ENCODE peak calls at places on chromosomes 4 and X, in six cellular contexts. B is neuronal stem cell, P is IMR-90, V is mesendoderm, Y is mesenchymal stem cell, J is H1. N is an unnamed sample.

GRCh38 chrX:101257448-101258259 is 33.5 kb downstream of the TAF7L start:
- DNase-seq in B (no peak), P (peak), V (peak), Y (peak), J (no peak), N (no peak)

GRCh38 chr4:8182858-8183725 is 16.0 kb upstream of the SH3TC1 start:
- DNase-seq in B (no peak), P (peak), V (no peak), Y (peak), J (no peak), N (no peak)

GRCh38 chr4:186586190-186586589 is 30.8 kb upstream of the MTNR1A start:
- DNase-seq in B (no peak), P (no peak), V (no peak), Y (no peak), J (peak), N (no peak)

GRCh38 chrX:49177873-49178480 is 6.3 kb downstream of the PLP2 start:
- DNase-seq in B (no peak), P (no peak), V (no peak), Y (no peak), J (no peak), N (no peak)

GRCh38 chr4:21949073-21949457 is 493 bp upstream of the KCNIP4 start:
- DNase-seq in B (peak), P (no peak), V (peak), Y (no peak), J (peak), N (peak)

GRCh38 chrX:130793966-130794365 is 109.0 kb downstream of the ENOX2 start:
- DNase-seq in B (no peak), P (no peak), V (no peak), Y (no peak), J (no peak), N (no peak)

GRCh38 chr4:108099838-108100237 is 68.9 kb downstream of the LEF1 start:
- DNase-seq in B (no peak), P (no peak), V (no peak), Y (no peak), J (no peak), N (no peak)

GRCh38 chr4:15899511-15899910 is 39.0 kb downstream of the FGFBP1 start:
- DNase-seq in B (no peak), P (no peak), V (no peak), Y (no peak), J (no peak), N (no peak)

GRCh38 chrX:41655631-41656030 is 33.1 kb upstream of the GPR34 start:
- DNase-seq in B (no peak), P (peak), V (no peak), Y (peak), J (no peak), N (no peak)

GRCh38 chr4:41177016-41177415 is 37.3 kb downstream of the APBB2 start:
- DNase-seq in B (no peak), P (peak), V (no peak), Y (peak), J (no peak), N (no peak)

GRCh38 chr4:41176357-41176756 is 38.0 kb downstream of the APBB2 start:
- DNase-seq in B (no peak), P (peak), V (no peak), Y (peak), J (no peak), N (no peak)

GRCh38 chr4:41172772-41173171 is 41.6 kb downstream of the APBB2 start:
- DNase-seq in B (no peak), P (no peak), V (no peak), Y (no peak), J (no peak), N (no peak)

GRCh38 chr4:41178372-41179085 is 35.8 kb downstream of the APBB2 start:
- DNase-seq in B (no peak), P (peak), V (no peak), Y (peak), J (no peak), N (no peak)

DNA sequence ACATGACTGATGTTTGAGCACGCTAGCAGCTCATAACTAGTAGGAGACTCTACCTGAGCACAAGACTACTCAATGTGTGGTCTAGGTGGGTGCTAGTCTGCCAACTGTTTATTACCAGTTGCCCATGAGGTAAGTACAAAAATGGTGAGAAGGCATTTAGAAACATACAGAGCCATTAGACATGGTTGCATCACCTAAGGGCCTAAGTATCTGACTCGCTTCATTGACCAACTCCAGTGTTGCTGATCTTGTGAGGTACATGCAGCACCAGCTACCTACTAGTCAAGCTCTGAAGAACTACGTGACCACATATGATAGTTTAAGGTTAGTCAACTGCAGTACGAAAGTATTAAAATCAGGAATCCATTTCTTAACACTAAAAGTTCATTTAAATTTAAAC is 39.9 kb downstream of the APBB2 start:
- DNase-seq in B (no peak), P (peak), V (no peak), Y (peak), J (no peak), N (no peak)
- H3K18ac ChIP-seq in B (no peak), P (no peak), V (no peak), Y (no peak), J (peak), N (no peak)

GRCh38 chrX:118548831-118549230 is 53.2 kb downstream of the DOCK11 start:
- DNase-seq in B (no peak), P (no peak), V (no peak), Y (no peak), J (no peak), N (no peak)

GRCh38 chrX:118551426-118551825 is 55.8 kb downstream of the DOCK11 start:
- DNase-seq in B (no peak), P (no peak), V (no peak), Y (no peak), J (no peak), N (no peak)

GRCh38 chrX:118552501-118552900 is 56.9 kb downstream of the DOCK11 start:
- DNase-seq in B (no peak), P (peak), V (peak), Y (peak), J (no peak), N (no peak)

GRCh38 chrX:118553042-118553714 is 57.6 kb downstream of the DOCK11 start:
- DNase-seq in B (no peak), P (no peak), V (no peak), Y (no peak), J (no peak), N (no peak)

GRCh38 chrX:118550792-118551191 is 55.2 kb downstream of the DOCK11 start:
- DNase-seq in B (no peak), P (peak), V (no peak), Y (no peak), J (no peak), N (no peak)
- H3K18ac ChIP-seq in B (no peak), P (no peak), V (no peak), Y (no peak), J (no peak), N (no peak)

DNA sequence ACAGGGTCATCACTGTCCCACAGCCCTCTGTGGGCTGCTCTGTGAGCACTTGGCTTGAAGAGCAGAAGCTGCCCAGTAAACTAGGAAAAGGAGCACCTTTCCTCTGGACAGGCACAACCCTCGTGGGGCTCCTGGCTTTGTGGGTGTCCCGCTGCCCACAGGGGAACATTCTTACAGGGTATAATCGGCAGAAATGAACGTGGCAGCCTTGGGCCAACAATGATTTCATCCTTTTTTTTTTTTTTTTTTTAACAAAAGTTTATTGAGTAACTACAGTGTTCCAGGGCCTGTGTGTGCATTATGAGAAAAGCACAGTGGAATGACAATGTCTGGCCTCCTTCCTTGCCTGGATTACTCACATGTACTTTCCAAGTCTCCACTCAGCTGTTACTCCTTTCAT is 197.2 kb downstream of the PDGFC start:
- DNase-seq in B (no peak), P (peak), V (no peak), Y (peak), J (no peak), N (no peak)
- H3K18ac ChIP-seq in B (peak), P (peak), V (no peak), Y (peak), J (no peak), N (no peak)

GRCh38 chr4:165360041-165360782 is 18.6 kb upstream of the CPE start:
- DNase-seq in B (no peak), P (no peak), V (no peak), Y (no peak), J (no peak), N (no peak)
- H3K18ac ChIP-seq in B (no peak), P (no peak), V (no peak), Y (no peak), J (no peak), N (no peak)

GRCh38 chr4:80103615-80104014 is 30.6 kb upstream of the ANTXR2 start:
- DNase-seq in B (no peak), P (no peak), V (no peak), Y (no peak), J (no peak), N (no peak)
- H3K18ac ChIP-seq in B (no peak), P (no peak), V (no peak), Y (no peak), J (no peak), N (no peak)

GRCh38 chr4:69859140-69859539 is 805 bp downstream of the SULT1E1 start:
- DNase-seq in B (no peak), P (no peak), V (no peak), Y (no peak), J (no peak), N (no peak)

GRCh38 chr4:69855822-69856221 is 4.1 kb downstream of the SULT1E1 start:
- DNase-seq in B (no peak), P (no peak), V (no peak), Y (no peak), J (no peak), N (no peak)

GRCh38 chr4:69860521-69861298 is 765 bp upstream of the SULT1E1 start:
- DNase-seq in B (no peak), P (no peak), V (no peak), Y (no peak), J (no peak), N (no peak)

GRCh38 chr4:69860007-69860406 is at the start of gene SULT1E1:
- DNase-seq in B (no peak), P (peak), V (peak), Y (no peak), J (no peak), N (no peak)

GRCh38 chr4:69858683-69859082 is 1.3 kb downstream of the SULT1E1 start:
- DNase-seq in B (no peak), P (no peak), V (no peak), Y (peak), J (no peak), N (no peak)
- H3K18ac ChIP-seq in B (no peak), P (no peak), V (no peak), Y (no peak), J (no peak), N (no peak)

GRCh38 chr4:768995-769394 is 56.9 kb downstream of the CPLX1 start:
- DNase-seq in B (no peak), P (no peak), V (no peak), Y (no peak), J (no peak), N (no peak)
- H3K18ac ChIP-seq in B (no peak), P (no peak), V (no peak), Y (no peak), J (no peak), N (no peak)

N was measured in H9.